ENCODE peak calls at places on chromosomes 12 and 14, in five cellular contexts. H is GM13976, N is H9, W is psoas muscle, R is tibial artery. F is an unnamed sample.

GRCh38 chr14:75969126-75969525 is 12.7 kb downstream of the TGFB3 start:
- DNase-seq in H (no peak), N (no peak), W (no peak), R (no peak), F (no peak)

GRCh38 chr12:254039-254438 is 8.6 kb downstream of the SLC6A13 start:
- DNase-seq in H (no peak), N (no peak), W (no peak), R (no peak), F (no peak)

GRCh38 chr14:92154283-92154942 is 32.6 kb downstream of the CPSF2 start:
- DNase-seq in H (no peak), N (no peak), W (no peak), R (no peak), F (no peak)

GRCh38 chr12:68451261-68452091 is 119.3 kb upstream of the MDM1 start:
- DNase-seq in H (peak), N (no peak), W (no peak), R (no peak), F (peak)

GRCh38 chr12:104303538-104304151 is at the start of gene EID3:
- DNase-seq in H (peak), N (peak), W (peak), R (peak), F (peak)

GRCh38 chr14:103847954-103848719 is 762 bp upstream of the PPP1R13B start:
- DNase-seq in H (peak), N (peak), W (peak), R (peak), F (no peak)

GRCh38 chr12:57216931-57217871 is 607 bp downstream of the NXPH4 start:
- DNase-seq in H (no peak), N (no peak), W (no peak), R (no peak), F (no peak)

GRCh38 chr14:96040836-96041371 is 1.7 kb downstream of the C14orf132 start:
- DNase-seq in H (no peak), N (no peak), W (no peak), R (no peak), F (no peak)

GRCh38 chr12:45309826-45310626 is 94.1 kb downstream of the ANO6 start:
- DNase-seq in H (no peak), N (no peak), W (no peak), R (no peak), F (no peak)

GRCh38 chr14:77369280-77369679 is 7.6 kb downstream of the TMED8 start:
- DNase-seq in H (no peak), N (no peak), W (no peak), R (no peak), F (no peak)

GRCh38 chr14:69316449-69317391 is 56.8 kb downstream of the GALNT16 start:
- DNase-seq in H (no peak), N (peak), W (peak), R (peak), F (peak)

GRCh38 chr14:99737956-99738667 is 54.0 kb downstream of the CYP46A1 start:
- DNase-seq in H (no peak), N (no peak), W (no peak), R (no peak), F (no peak)

GRCh38 chr14:89912667-89913211 is 41.8 kb downstream of the EFCAB11 start:
- DNase-seq in H (no peak), N (no peak), W (no peak), R (no peak), F (no peak)

GRCh38 chr14:98548071-98548686 is 723.8 kb downstream of the BCL11B start:
- DNase-seq in H (no peak), N (no peak), W (no peak), R (no peak), F (no peak)

GRCh38 chr14:105118646-105119409 is 49.7 kb downstream of the JAG2 start:
- DNase-seq in H (no peak), N (no peak), W (no peak), R (no peak), F (peak)

GRCh38 chr12:69405466-69405865 is 45.9 kb downstream of the YEATS4 start:
- DNase-seq in H (no peak), N (no peak), W (no peak), R (peak), F (no peak)

GRCh38 chr12:122312926-122313325 is 46.6 kb upstream of the VPS33A start:
- DNase-seq in H (no peak), N (no peak), W (peak), R (no peak), F (no peak)

GRCh38 chr12:22083167-22083566 is 37.1 kb downstream of the CMAS start:
- DNase-seq in H (peak), N (no peak), W (no peak), R (no peak), F (peak)

GRCh38 chr14:96001866-96002510 is 37.2 kb upstream of the C14orf132 start:
- DNase-seq in H (no peak), N (peak), W (no peak), R (no peak), F (no peak)

DNA sequence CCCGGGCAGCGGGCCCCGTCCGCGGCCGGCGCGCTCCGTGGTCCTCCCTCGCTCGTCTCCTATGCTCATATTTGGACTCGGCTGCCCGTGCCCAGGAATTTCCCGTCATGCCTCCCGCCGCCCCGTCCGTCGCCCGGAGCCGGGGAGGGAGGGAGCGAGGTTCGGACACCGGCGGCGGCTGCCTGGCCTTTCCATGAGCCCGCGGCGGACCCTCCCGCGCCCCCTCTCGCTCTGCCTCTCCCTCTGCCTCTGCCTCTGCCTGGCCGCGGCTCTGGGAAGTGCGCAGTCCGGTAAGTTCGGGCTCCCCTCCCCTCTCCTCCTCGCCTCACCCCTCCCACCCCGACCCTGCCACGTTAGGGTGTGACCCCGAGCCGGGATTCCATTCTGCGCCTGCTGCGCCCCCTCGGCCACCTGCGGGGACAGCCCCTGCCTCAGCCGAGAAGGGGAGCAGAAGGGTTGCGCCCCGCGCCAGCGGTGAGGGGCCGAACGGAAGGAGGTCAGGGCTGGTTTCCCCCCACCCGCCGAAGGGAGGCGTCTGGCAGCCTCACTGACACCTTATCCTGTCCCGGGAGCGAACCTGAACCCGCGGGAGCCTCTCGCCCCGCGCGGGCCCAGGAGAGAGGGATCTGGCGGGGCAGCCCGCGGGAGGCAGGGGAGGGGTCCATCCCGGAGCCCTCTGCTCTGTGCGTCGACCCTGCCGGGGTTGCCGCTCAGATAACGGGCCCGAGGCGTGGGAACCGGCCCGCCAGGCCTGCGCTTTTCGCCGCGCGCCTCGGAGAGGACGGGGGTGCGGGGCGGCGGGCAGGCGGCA is at the start of gene MSRB3:
- DNase-seq in H (peak), N (peak), W (peak), R (peak), F (peak)
- TF ChIP-seq CTCF in H (peak), N (peak), W (no peak), R (no peak), F (no peak)

DNA sequence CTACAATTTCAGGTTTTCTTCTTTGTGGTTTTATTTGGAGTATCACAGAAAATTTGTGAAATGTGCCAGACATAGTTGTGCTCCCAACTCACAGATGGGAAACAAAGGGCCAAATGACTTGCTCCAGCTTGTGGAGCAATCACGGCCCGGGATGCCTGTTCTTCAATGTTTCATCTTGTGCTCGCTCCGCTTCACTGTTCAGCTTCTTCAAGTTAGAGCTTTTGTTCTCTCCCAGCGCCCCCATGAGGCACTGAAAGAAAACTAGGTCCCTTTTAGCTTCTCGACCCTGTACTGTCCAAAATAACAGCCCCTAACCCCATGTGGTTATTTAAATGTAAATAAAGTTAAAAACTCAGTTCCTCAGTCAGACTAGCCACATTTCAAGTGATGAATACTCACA is 187.9 kb upstream of the STXBP6 start:
- DNase-seq in H (no peak), N (peak), W (no peak), R (no peak), F (no peak)
- TF ChIP-seq CTCF in H (no peak), N (peak), W (no peak), R (no peak), F (no peak)

GRCh38 chr12:20624718-20625117 is 70.4 kb upstream of the SLCO1C1 start:
- DNase-seq in H (no peak), N (peak), W (no peak), R (no peak), F (no peak)
- TF ChIP-seq CTCF in H (no peak), N (peak), W (peak), R (peak), F (no peak)

DNA sequence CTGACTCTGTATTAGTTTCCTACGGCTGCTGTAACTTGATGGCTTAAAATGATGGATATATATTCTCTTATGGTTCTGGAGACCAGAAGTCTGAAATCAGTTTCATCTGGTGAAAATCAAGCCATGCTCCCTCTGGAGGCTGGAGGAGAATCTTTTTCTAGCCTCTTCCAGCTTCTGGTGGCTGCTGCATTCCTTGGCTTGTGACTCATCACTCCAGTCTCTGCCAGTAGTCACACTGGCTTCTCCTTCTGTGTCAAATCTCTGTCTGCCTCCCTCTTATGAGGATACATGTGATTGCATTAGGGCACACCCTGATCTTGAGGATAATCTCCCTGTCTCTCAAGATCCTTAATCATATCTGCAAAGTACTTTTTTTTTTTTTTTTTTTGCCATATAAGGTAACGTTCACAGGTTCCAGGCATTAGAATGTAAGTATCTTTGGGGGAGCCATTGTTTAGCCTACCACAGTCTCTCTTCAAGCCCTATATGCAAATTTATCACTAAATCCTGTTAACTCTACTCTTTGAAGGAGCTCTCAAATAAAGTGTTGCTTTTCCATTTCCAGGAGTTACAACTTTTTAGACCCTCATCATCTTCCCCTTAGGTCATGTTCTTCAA is 17.8 kb downstream of the DNAL1 start:
- DNase-seq in H (no peak), N (peak), W (peak), R (peak), F (no peak)
- TF ChIP-seq CTCF in H (no peak), N (peak), W (peak), R (peak), F (no peak)

DNA sequence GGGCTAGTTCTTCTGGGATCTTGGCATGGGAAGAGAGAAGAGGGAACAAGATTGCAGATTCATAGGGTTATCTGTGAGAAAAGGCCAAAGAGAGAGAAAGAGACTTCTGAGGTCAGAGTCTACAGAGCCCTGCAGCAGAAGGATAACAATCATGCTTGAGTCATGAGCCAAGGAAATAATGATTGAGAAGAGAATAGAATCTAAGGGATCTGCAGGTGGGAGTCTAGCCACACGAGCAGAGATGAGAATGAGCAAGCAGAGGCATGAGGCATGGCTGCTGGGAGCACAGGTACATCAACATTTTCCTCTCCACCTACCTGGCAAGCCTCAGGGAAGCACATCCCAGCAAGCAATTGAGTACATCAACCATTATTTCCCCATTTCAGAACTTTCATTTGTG is 303.7 kb downstream of the LRIG3 start:
- DNase-seq in H (no peak), N (no peak), W (no peak), R (no peak), F (no peak)
- TF ChIP-seq CTCF in H (no peak), N (no peak), W (no peak), R (no peak), F (no peak)